ENCODE peak calls at places on chromosome 10, in six cellular contexts. One of them, this sample, is unnamed.

GRCh38 chr10:14438057-14438456 is 107.3 kb upstream of the FRMD4A start:
- DNase-seq in GM12892: no peak
- DNase-seq in H1: no peak
- DNase-seq in GM12878: no peak
- DNase-seq in HepG2: no peak
- DNase-seq in K562: no peak
- DNase-seq in this sample: no peak

GRCh38 chr10:122768033-122768745 is 68.5 kb upstream of the C10orf120 start:
- DNase-seq in HepG2: no peak
- DNase-seq in GM12878: no peak
- DNase-seq in GM12892: no peak
- DNase-seq in H1: no peak
- DNase-seq in K562: no peak
- DNase-seq in this sample: no peak

GRCh38 chr10:121514141-121514865 is 83.9 kb downstream of the FGFR2 start:
- DNase-seq in H1: no peak
- DNase-seq in K562: no peak
- DNase-seq in GM12878: no peak
- DNase-seq in HepG2: no peak
- DNase-seq in GM12892: no peak
- DNase-seq in this sample: no peak

GRCh38 chr10:8921583-8921982 is 867.1 kb downstream of the GATA3 start:
- DNase-seq in GM12878: no peak
- DNase-seq in GM12892: no peak
- DNase-seq in K562: no peak
- DNase-seq in HepG2: no peak
- DNase-seq in H1: no peak
- DNase-seq in this sample: no peak

GRCh38 chr10:73494213-73494612 is 1.6 kb downstream of the PPP3CB start:
- DNase-seq in K562: no peak
- DNase-seq in GM12892: no peak
- DNase-seq in H1: no peak
- DNase-seq in HepG2: no peak
- DNase-seq in GM12878: no peak
- DNase-seq in this sample: no peak

GRCh38 chr10:53840668-53841067 is 960.4 kb downstream of the PCDH15 start:
- DNase-seq in K562: no peak
- DNase-seq in HepG2: no peak
- DNase-seq in GM12878: no peak
- DNase-seq in H1: no peak
- DNase-seq in GM12892: no peak
- DNase-seq in this sample: no peak

GRCh38 chr10:43863859-43864591 is 215.3 kb upstream of the ZNF32 start:
- DNase-seq in GM12892: no peak
- DNase-seq in HepG2: peak
- DNase-seq in GM12878: no peak
- DNase-seq in K562: no peak
- DNase-seq in H1: peak
- DNase-seq in this sample: no peak

GRCh38 chr10:90064295-90064694 is 362.9 kb downstream of the KIF20B start:
- DNase-seq in GM12878: no peak
- DNase-seq in GM12892: no peak
- DNase-seq in H1: no peak
- DNase-seq in K562: no peak
- DNase-seq in HepG2: no peak
- DNase-seq in this sample: no peak

GRCh38 chr10:128324058-128324457 is 197.8 kb upstream of the MKI67 start:
- DNase-seq in GM12892: no peak
- DNase-seq in H1: peak
- DNase-seq in HepG2: peak
- DNase-seq in K562: peak
- DNase-seq in GM12878: no peak
- DNase-seq in this sample: no peak

GRCh38 chr10:83724471-83725241 is 414.7 kb upstream of the GHITM start:
- DNase-seq in HepG2: no peak
- DNase-seq in GM12878: peak
- DNase-seq in GM12892: no peak
- DNase-seq in H1: no peak
- DNase-seq in K562: no peak
- DNase-seq in this sample: peak

GRCh38 chr10:132931258-132931657 is 11.1 kb downstream of the CFAP46 start:
- DNase-seq in HepG2: no peak
- DNase-seq in GM12878: no peak
- DNase-seq in H1: no peak
- DNase-seq in K562: no peak
- DNase-seq in GM12892: no peak
- DNase-seq in this sample: no peak

GRCh38 chr10:58743466-58744115 is 230.9 kb downstream of the BICC1 start:
- DNase-seq in GM12878: no peak
- DNase-seq in K562: no peak
- DNase-seq in H1: no peak
- DNase-seq in HepG2: no peak
- DNase-seq in GM12892: no peak
- DNase-seq in this sample: no peak

GRCh38 chr10:49320191-49320590 is 21.2 kb downstream of the C10orf71 start:
- DNase-seq in GM12892: no peak
- DNase-seq in H1: no peak
- DNase-seq in K562: no peak
- DNase-seq in GM12878: no peak
- DNase-seq in HepG2: no peak
- DNase-seq in this sample: no peak

GRCh38 chr10:99551158-99551557 is 18.4 kb downstream of the NKX2-3 start:
- DNase-seq in H1: no peak
- DNase-seq in GM12878: no peak
- DNase-seq in K562: no peak
- DNase-seq in HepG2: no peak
- DNase-seq in GM12892: no peak
- DNase-seq in this sample: no peak

GRCh38 chr10:108566216-108567107 is 1356.8 kb downstream of the XPNPEP1 start:
- DNase-seq in GM12892: no peak
- DNase-seq in K562: no peak
- DNase-seq in H1: no peak
- DNase-seq in GM12878: no peak
- DNase-seq in HepG2: no peak
- DNase-seq in this sample: no peak

GRCh38 chr10:60098676-60099601 is 192.6 kb upstream of the CCDC6 start:
- DNase-seq in HepG2: peak
- DNase-seq in H1: peak
- DNase-seq in GM12892: no peak
- DNase-seq in K562: peak
- DNase-seq in GM12878: no peak
- DNase-seq in this sample: no peak

GRCh38 chr10:96261132-96261531 is 10.2 kb downstream of the BLNK start:
- DNase-seq in H1: no peak
- DNase-seq in GM12892: no peak
- DNase-seq in K562: no peak
- DNase-seq in GM12878: no peak
- DNase-seq in HepG2: no peak
- DNase-seq in this sample: no peak

GRCh38 chr10:130497056-130498010 is 361.1 kb downstream of the GLRX3 start:
- DNase-seq in HepG2: no peak
- DNase-seq in H1: peak
- DNase-seq in GM12892: no peak
- DNase-seq in GM12878: no peak
- DNase-seq in K562: no peak
- DNase-seq in this sample: no peak

GRCh38 chr10:6737080-6737641 is 157.1 kb upstream of the PRKCQ start:
- DNase-seq in GM12892: no peak
- DNase-seq in K562: no peak
- DNase-seq in H1: peak
- DNase-seq in HepG2: no peak
- DNase-seq in GM12878: no peak
- DNase-seq in this sample: no peak

GRCh38 chr10:6739530-6740174 is 159.6 kb upstream of the PRKCQ start:
- DNase-seq in HepG2: peak
- DNase-seq in GM12878: no peak
- DNase-seq in GM12892: no peak
- DNase-seq in H1: no peak
- DNase-seq in K562: no peak
- DNase-seq in this sample: no peak

GRCh38 chr10:6738464-6738824 is 158.4 kb upstream of the PRKCQ start:
- DNase-seq in H1: no peak
- DNase-seq in GM12892: no peak
- DNase-seq in GM12878: no peak
- DNase-seq in HepG2: no peak
- DNase-seq in K562: no peak
- DNase-seq in this sample: no peak

GRCh38 chr10:6734286-6734685 is 154.2 kb upstream of the PRKCQ start:
- DNase-seq in GM12878: no peak
- DNase-seq in H1: no peak
- DNase-seq in K562: no peak
- DNase-seq in GM12892: no peak
- DNase-seq in HepG2: no peak
- DNase-seq in this sample: no peak

DNA sequence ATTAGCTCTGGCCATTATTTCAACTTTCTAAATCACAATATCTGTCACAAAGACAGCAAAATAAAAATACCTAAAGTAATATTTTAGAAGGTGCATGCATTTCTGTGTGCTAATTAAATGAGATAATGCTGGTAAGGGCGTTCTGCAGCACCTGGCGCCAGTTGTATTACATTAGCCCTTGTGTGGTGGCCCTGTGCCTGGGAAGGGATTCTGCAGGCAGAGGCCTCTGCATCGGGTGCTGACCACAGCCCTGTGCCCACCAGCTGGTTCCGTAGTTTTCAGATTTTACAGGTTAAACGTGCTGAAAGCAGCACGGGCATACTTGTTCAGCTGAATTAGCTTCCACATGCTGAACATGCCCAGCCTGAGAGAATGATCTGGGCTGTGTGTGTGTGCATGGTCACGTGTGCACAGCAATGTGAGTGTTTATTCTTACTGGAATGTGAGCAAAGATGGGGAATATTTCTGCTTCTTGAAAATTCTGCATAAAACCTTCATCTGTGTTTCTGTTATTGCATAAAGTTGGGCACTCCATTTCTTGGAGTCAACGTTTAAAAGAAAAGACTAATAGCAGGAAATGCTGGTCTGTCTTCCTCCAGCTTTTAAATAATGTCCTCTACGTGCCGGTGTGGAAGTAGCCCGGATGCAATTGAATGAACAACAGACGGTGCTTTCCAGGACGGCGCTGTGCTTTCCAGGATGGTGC is 157.8 kb upstream of the PRKCQ start:
- DNase-seq in HepG2: no peak
- DNase-seq in GM12878: no peak
- DNase-seq in GM12892: no peak
- DNase-seq in H1: no peak
- DNase-seq in K562: no peak
- DNase-seq in this sample: no peak
- TF ChIP-seq POLR2A in HepG2: no peak
- TF ChIP-seq POLR2A in GM12878: no peak
- TF ChIP-seq POLR2A in GM12892: no peak
- TF ChIP-seq POLR2A in H1: no peak
- TF ChIP-seq POLR2A in K562: no peak
- TF ChIP-seq POLR2A in this sample: no peak

DNA sequence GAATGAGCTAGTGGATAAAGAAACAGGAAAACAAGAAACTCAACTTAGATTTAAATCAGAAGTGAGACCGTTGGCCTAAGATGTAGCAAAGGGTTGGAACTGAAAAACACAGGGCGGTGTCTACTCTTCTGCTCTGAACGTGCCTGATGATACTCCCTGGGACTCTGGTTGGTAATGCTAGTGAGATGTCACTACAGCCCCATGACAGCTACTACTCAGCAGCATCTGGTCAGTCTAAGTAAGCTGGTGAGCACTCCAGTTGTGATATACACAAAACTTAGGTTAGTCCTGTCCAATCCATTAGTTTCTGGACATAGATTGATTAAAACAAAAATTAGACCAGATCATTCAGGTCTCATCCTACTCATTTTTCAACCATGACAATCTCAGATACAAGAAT is 15.4 kb downstream of the MYPN start:
- DNase-seq in K562: no peak
- DNase-seq in HepG2: no peak
- DNase-seq in GM12878: no peak
- DNase-seq in H1: no peak
- DNase-seq in GM12892: no peak
- DNase-seq in this sample: no peak
- TF ChIP-seq TAF1 in K562: no peak
- TF ChIP-seq TAF1 in HepG2: no peak
- TF ChIP-seq TAF1 in GM12878: no peak
- TF ChIP-seq TAF1 in H1: no peak
- TF ChIP-seq TAF1 in GM12892: no peak
- TF ChIP-seq TAF1 in this sample: no peak

GRCh38 chr10:100997364-100998182 is 2.0 kb upstream of the LZTS2 start:
- DNase-seq in GM12878: no peak
- DNase-seq in GM12892: peak
- DNase-seq in H1: peak
- DNase-seq in K562: peak
- DNase-seq in HepG2: peak
- DNase-seq in this sample: peak

GRCh38 chr10:100998183-100998990 is 1.2 kb upstream of the LZTS2 start:
- DNase-seq in H1: peak
- DNase-seq in GM12878: no peak
- DNase-seq in HepG2: peak
- DNase-seq in GM12892: peak
- DNase-seq in K562: peak
- DNase-seq in this sample: no peak

GRCh38 chr10:101000602-101000991 is 989 bp downstream of the LZTS2 start:
- DNase-seq in K562: peak
- DNase-seq in HepG2: no peak
- DNase-seq in GM12892: no peak
- DNase-seq in GM12878: no peak
- DNase-seq in H1: no peak
- DNase-seq in this sample: no peak

GRCh38 chr10:100999742-101000601 is at the start of gene LZTS2:
- DNase-seq in K562: peak
- DNase-seq in HepG2: no peak
- DNase-seq in GM12878: no peak
- DNase-seq in H1: peak
- DNase-seq in GM12892: no peak
- DNase-seq in this sample: no peak

GRCh38 chr10:100998991-100999741 is 442 bp upstream of the LZTS2 start:
- DNase-seq in H1: peak
- DNase-seq in K562: peak
- DNase-seq in GM12892: peak
- DNase-seq in GM12878: no peak
- DNase-seq in HepG2: peak
- DNase-seq in this sample: peak
- TF ChIP-seq POLR2A in H1: no peak
- TF ChIP-seq POLR2A in K562: peak
- TF ChIP-seq POLR2A in GM12892: peak
- TF ChIP-seq POLR2A in GM12878: peak
- TF ChIP-seq POLR2A in HepG2: no peak
- TF ChIP-seq POLR2A in this sample: no peak

GRCh38 chr10:124743188-124744046 is 761 bp downstream of the FAM53B start:
- DNase-seq in HepG2: no peak
- DNase-seq in K562: peak
- DNase-seq in GM12878: no peak
- DNase-seq in GM12892: no peak
- DNase-seq in H1: peak
- DNase-seq in this sample: no peak
- TF ChIP-seq TAF1 in HepG2: no peak
- TF ChIP-seq TAF1 in K562: peak
- TF ChIP-seq TAF1 in GM12878: no peak
- TF ChIP-seq TAF1 in GM12892: no peak
- TF ChIP-seq TAF1 in H1: peak
- TF ChIP-seq TAF1 in this sample: no peak

This sample was measured in GM12891.